ENCODE peak calls at places on chromosomes 1 and 21, in nine cellular contexts. D is fibroblast of lung, U is WTC11, T is GM12865, X is body of pancreas, W is tibial nerve, V is NB4, C is WERI-Rb-1, B is upper lobe of right lung. K is an unnamed sample.

GRCh38 chr1:177355575-177355974 is 184.8 kb downstream of the BRINP2 start:
- DNase-seq in D (peak), U (peak), T (peak), X (peak), W (no peak), V (peak), C (peak), B (no peak), K (peak)

GRCh38 chr1:231065510-231066241 is 25.6 kb upstream of the FAM89A start:
- DNase-seq in D (no peak), U (no peak), T (no peak), X (no peak), W (no peak), V (no peak), C (no peak), B (no peak), K (no peak)

GRCh38 chr1:96808186-96808585 is 86.6 kb downstream of the PTBP2 start:
- DNase-seq in D (no peak), U (no peak), T (no peak), X (no peak), W (no peak), V (peak), C (peak), B (no peak), K (no peak)

GRCh38 chr1:164949758-164950452 is 390.9 kb downstream of the PBX1 start:
- DNase-seq in D (no peak), U (no peak), T (no peak), X (no peak), W (no peak), V (no peak), C (no peak), B (no peak), K (no peak)

GRCh38 chr1:200432586-200432985 is 22.8 kb upstream of the ZNF281 start:
- DNase-seq in D (no peak), U (no peak), T (no peak), X (no peak), W (no peak), V (no peak), C (no peak), B (no peak), K (no peak)

GRCh38 chr1:65049941-65050713 is 83.8 kb upstream of the JAK1 start:
- DNase-seq in D (no peak), U (no peak), T (no peak), X (no peak), W (no peak), V (no peak), C (no peak), B (no peak), K (no peak)

GRCh38 chr21:42384184-42384583 is 11.7 kb downstream of the TMPRSS3 start:
- DNase-seq in D (no peak), U (no peak), T (no peak), X (no peak), W (no peak), V (peak), C (no peak), B (no peak), K (no peak)

GRCh38 chr1:8076171-8076570 is 50.1 kb upstream of the ERRFI1 start:
- DNase-seq in D (no peak), U (no peak), T (no peak), X (peak), W (no peak), V (no peak), C (no peak), B (no peak), K (no peak)

GRCh38 chr1:7827134-7827955 is 25.5 kb downstream of the UTS2 start:
- DNase-seq in D (peak), U (no peak), T (no peak), X (no peak), W (no peak), V (peak), C (no peak), B (no peak), K (peak)

GRCh38 chr1:230387876-230388275 is 38.3 kb downstream of the PGBD5 start:
- DNase-seq in D (no peak), U (no peak), T (no peak), X (no peak), W (no peak), V (no peak), C (no peak), B (no peak), K (no peak)

GRCh38 chr1:36883315-36883949 is 150.9 kb downstream of the GRIK3 start:
- DNase-seq in D (no peak), U (no peak), T (no peak), X (no peak), W (no peak), V (no peak), C (no peak), B (no peak), K (no peak)

GRCh38 chr1:56508523-56508983 is 70.8 kb downstream of the PLPP3 start:
- DNase-seq in D (peak), U (no peak), T (no peak), X (peak), W (peak), V (peak), C (no peak), B (peak), K (no peak)

GRCh38 chr21:45612096-45613019 is 31.2 kb upstream of the PCBP3 start:
- DNase-seq in D (peak), U (peak), T (no peak), X (no peak), W (no peak), V (no peak), C (peak), B (peak), K (no peak)

GRCh38 chr1:246213036-246213435 is 294.0 kb downstream of the SMYD3 start:
- DNase-seq in D (no peak), U (no peak), T (no peak), X (no peak), W (no peak), V (no peak), C (no peak), B (no peak), K (no peak)

GRCh38 chr1:180141381-180141934 is 13.2 kb upstream of the QSOX1 start:
- DNase-seq in D (no peak), U (no peak), T (no peak), X (no peak), W (no peak), V (no peak), C (no peak), B (no peak), K (no peak)

GRCh38 chr1:238177960-238178359 is 287.2 kb upstream of the ZP4 start:
- DNase-seq in D (no peak), U (no peak), T (no peak), X (no peak), W (no peak), V (no peak), C (no peak), B (no peak), K (no peak)

GRCh38 chr21:36694593-36695282 is 4.2 kb upstream of the SIM2 start:
- DNase-seq in D (no peak), U (no peak), T (no peak), X (no peak), W (no peak), V (no peak), C (no peak), B (no peak), K (peak)

GRCh38 chr1:192477630-192478029 is 97.9 kb upstream of the RGS1 start:
- DNase-seq in D (peak), U (no peak), T (peak), X (no peak), W (no peak), V (peak), C (no peak), B (no peak), K (no peak)

GRCh38 chr1:83055391-83056170 is 943.4 kb downstream of the TTLL7 start:
- DNase-seq in D (no peak), U (no peak), T (no peak), X (no peak), W (no peak), V (no peak), C (no peak), B (no peak), K (no peak)

GRCh38 chr1:112762541-112763141 is 47.5 kb upstream of the PPM1J start:
- DNase-seq in D (no peak), U (no peak), T (no peak), X (peak), W (no peak), V (no peak), C (peak), B (peak), K (no peak)

GRCh38 chr1:205301842-205302588 is 19.5 kb downstream of the NUAK2 start:
- DNase-seq in D (no peak), U (no peak), T (no peak), X (no peak), W (no peak), V (no peak), C (no peak), B (no peak), K (no peak)

GRCh38 chr21:29258626-29259335 is 39.9 kb upstream of the BACH1 start:
- DNase-seq in D (peak), U (no peak), T (no peak), X (no peak), W (no peak), V (no peak), C (no peak), B (no peak), K (no peak)

GRCh38 chr1:94666797-94667196 is 125.2 kb upstream of the F3 start:
- DNase-seq in D (no peak), U (no peak), T (no peak), X (no peak), W (no peak), V (no peak), C (no peak), B (no peak), K (no peak)

GRCh38 chr1:226064816-226065248 is 2.3 kb downstream of the H3-3A start:
- DNase-seq in D (peak), U (no peak), T (peak), X (peak), W (no peak), V (peak), C (no peak), B (no peak), K (peak)
- TF ChIP-seq CTCF in D (peak), U (no peak), T (peak), X (peak), W (peak), V (peak), C (peak), B (peak), K (no peak)

GRCh38 chr1:77516106-77516505 is 166.4 kb downstream of the ZZZ3 start:
- DNase-seq in D (no peak), U (no peak), T (no peak), X (no peak), W (no peak), V (no peak), C (no peak), B (no peak), K (no peak)

GRCh38 chr1:77513839-77514763 is 168.4 kb downstream of the ZZZ3 start:
- DNase-seq in D (peak), U (peak), T (no peak), X (peak), W (no peak), V (no peak), C (no peak), B (no peak), K (no peak)

GRCh38 chr1:77511440-77511840 is 171.0 kb downstream of the ZZZ3 start:
- DNase-seq in D (peak), U (no peak), T (no peak), X (no peak), W (no peak), V (no peak), C (no peak), B (no peak), K (no peak)

GRCh38 chr1:77509898-77510297 is 172.6 kb downstream of the ZZZ3 start:
- DNase-seq in D (no peak), U (no peak), T (no peak), X (no peak), W (no peak), V (no peak), C (no peak), B (no peak), K (no peak)

GRCh38 chr1:77514871-77515776 is 167.3 kb downstream of the ZZZ3 start:
- DNase-seq in D (peak), U (peak), T (no peak), X (no peak), W (no peak), V (no peak), C (peak), B (no peak), K (peak)
- TF ChIP-seq CTCF in D (peak), U (no peak), T (no peak), X (no peak), W (no peak), V (no peak), C (peak), B (no peak), K (no peak)

GRCh38 chr1:23615852-23616251 is 56.6 kb upstream of the ID3 start:
- DNase-seq in D (no peak), U (no peak), T (no peak), X (no peak), W (no peak), V (no peak), C (no peak), B (no peak), K (no peak)

GRCh38 chr1:23614128-23614660 is 54.9 kb upstream of the ID3 start:
- DNase-seq in D (no peak), U (no peak), T (peak), X (no peak), W (no peak), V (no peak), C (peak), B (no peak), K (no peak)

GRCh38 chr1:23615423-23615822 is 56.1 kb upstream of the ID3 start:
- DNase-seq in D (no peak), U (no peak), T (no peak), X (no peak), W (no peak), V (no peak), C (no peak), B (no peak), K (no peak)

GRCh38 chr1:23611601-23612327 is 52.5 kb upstream of the ID3 start:
- DNase-seq in D (no peak), U (no peak), T (peak), X (no peak), W (no peak), V (no peak), C (no peak), B (no peak), K (no peak)

GRCh38 chr1:23613191-23614126 is 54.2 kb upstream of the ID3 start:
- DNase-seq in D (no peak), U (no peak), T (peak), X (no peak), W (no peak), V (no peak), C (no peak), B (no peak), K (no peak)
- TF ChIP-seq CTCF in D (no peak), U (no peak), T (no peak), X (no peak), W (no peak), V (no peak), C (no peak), B (no peak), K (no peak)

GRCh38 chr1:173208868-173209267 is 1.7 kb upstream of the TNFSF4 start:
- DNase-seq in D (no peak), U (no peak), T (no peak), X (no peak), W (no peak), V (no peak), C (no peak), B (no peak), K (no peak)

GRCh38 chr1:173208146-173208545 is 1.0 kb upstream of the TNFSF4 start:
- DNase-seq in D (no peak), U (no peak), T (no peak), X (no peak), W (no peak), V (no peak), C (no peak), B (no peak), K (no peak)

GRCh38 chr1:173212952-173213491 is 5.9 kb upstream of the TNFSF4 start:
- DNase-seq in D (no peak), U (no peak), T (peak), X (no peak), W (no peak), V (no peak), C (no peak), B (no peak), K (no peak)

GRCh38 chr1:173210273-173210672 is 3.1 kb upstream of the TNFSF4 start:
- DNase-seq in D (no peak), U (no peak), T (no peak), X (no peak), W (no peak), V (no peak), C (peak), B (no peak), K (no peak)

DNA sequence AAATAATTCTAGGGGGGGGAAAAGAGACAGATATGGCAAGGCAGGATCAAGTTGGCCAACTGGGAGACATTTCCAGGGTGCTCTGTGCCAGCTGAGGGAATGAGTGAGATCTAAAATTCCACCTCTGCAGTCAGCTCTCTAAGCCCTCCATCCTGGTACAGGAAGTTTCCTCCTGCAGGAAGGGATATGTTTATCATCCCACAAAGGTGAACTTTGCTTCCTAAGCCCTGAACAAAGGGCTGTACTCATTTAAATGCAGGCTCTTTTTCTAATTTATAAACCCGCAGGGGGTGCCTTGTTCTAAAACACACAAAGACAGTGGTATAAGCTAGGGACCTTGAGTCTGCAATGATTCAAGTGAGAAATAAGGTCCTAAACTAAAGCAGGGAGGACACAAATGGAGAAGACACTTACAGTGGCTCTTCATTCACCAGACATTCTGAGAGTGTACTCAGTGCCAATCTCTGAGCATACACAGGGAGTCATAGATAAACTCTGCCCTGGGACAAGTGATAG is 3.6 kb upstream of the TNFSF4 start:
- DNase-seq in D (no peak), U (no peak), T (no peak), X (no peak), W (no peak), V (no peak), C (no peak), B (no peak), K (no peak)
- TF ChIP-seq CTCF in D (no peak), U (no peak), T (no peak), X (no peak), W (no peak), V (no peak), C (no peak), B (no peak), K (no peak)

DNA sequence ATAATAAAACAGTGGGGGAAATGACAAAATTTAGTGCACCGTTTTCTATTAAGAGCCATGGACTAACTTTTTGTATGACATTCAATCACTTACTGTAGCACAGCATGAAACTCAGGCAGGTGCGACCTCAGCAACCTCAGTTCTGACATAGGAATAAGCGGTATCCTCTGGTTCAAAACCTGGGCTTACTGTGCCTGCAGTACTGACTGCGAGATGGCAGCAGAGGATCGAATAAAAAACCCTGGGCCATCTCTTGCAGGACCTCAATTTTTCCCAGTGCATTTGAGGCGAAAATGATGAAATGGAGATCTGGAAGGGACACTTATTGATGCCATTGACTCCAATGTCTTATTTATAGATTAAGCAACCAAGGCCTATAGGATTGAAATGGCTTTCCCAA is 214.7 kb downstream of the ADGRL2 start:
- DNase-seq in D (no peak), U (no peak), T (peak), X (no peak), W (no peak), V (no peak), C (no peak), B (no peak), K (no peak)
- TF ChIP-seq CTCF in D (no peak), U (no peak), T (peak), X (no peak), W (no peak), V (no peak), C (no peak), B (no peak), K (no peak)

GRCh38 chr1:211756471-211757020 is 74.0 kb downstream of the LPGAT1 start:
- DNase-seq in D (no peak), U (no peak), T (no peak), X (no peak), W (no peak), V (no peak), C (no peak), B (no peak), K (no peak)
- TF ChIP-seq CTCF in D (no peak), U (no peak), T (no peak), X (no peak), W (no peak), V (no peak), C (no peak), B (no peak), K (no peak)

DNA sequence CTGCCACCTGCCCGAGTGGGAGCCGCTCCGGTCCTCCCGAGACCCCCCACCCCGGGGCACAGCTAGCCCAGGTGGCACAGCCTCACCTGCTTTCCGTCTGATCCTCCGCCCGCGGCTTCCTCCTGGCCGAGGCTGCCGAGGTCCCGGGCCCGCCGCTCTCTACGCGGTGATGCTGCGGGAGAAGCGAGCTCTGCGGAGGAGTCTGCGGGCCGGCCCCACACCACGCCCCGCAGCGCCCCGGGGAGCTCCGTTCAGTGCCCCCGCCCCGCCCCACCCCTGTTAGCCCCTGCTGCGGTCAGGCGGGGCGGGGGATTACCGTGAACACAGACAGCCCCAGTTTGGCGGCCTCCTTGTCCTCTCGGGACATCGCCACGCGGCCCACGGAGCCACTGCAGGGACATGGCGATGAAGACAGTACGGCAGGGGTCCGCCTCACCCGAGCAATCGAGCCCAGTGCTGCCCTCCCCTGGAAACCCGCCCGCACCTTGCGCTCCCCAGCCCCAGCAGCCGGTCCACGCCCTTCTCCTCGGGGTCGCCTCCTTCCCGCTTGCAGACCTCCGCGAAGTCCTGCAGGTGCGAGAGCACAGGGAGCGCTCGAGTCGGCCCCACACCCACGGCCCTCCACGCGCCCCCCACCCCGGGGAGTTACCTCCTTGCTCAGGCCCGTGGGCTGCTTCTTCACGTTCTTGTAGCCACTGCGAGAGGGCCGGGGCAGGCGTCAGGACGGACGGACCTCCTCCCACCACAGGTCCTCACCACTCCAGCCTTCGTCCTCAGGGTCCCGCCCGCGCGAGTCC is 933 bp downstream of the C1orf35 start:
- DNase-seq in D (no peak), U (peak), T (peak), X (peak), W (no peak), V (peak), C (peak), B (peak), K (peak)
- TF ChIP-seq CTCF in D (peak), U (no peak), T (peak), X (no peak), W (no peak), V (peak), C (peak), B (peak), K (no peak)

DNA sequence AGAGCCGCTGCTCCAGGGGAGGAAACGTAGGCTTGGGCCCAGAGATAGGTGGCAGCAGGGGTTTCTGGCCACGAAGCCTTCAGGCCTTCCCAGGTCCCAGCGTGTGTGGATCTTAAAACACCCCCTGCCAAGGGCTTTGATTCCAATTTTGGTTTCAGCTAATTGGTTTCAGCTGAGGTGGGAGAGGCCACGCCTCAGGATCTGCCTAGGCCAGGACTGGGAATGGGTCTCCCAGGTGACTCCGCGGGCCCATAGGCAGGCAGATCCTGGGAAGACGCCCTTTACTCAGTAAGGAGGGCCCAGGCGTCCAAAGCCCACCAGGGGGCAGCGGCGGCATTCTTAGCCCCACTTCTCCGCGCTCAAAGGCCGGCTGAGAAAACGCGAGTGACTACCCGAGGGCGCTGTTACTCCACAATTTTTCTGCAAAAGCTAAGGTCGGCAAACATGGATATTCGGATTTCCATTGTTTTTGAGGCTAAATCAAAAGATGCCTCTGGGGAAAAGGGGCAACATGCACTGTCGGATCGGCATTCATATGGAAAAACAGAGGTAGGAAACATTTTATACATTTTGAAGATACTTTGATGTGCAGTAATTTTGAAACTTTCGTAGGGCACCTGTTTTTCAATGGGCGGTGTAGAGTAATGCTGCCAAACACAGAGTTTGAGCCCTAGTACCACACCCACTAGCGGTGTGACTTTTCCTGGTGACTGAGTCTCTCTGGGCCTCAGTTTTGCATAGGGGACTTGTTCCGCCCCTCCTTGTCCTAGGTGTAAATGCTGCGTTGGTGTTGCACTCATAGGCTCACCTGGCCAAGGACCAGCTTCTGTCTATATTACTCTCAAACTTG is 31.8 kb upstream of the BCL10 start:
- DNase-seq in D (peak), U (peak), T (peak), X (peak), W (peak), V (peak), C (peak), B (peak), K (peak)
- TF ChIP-seq CTCF in D (peak), U (peak), T (peak), X (peak), W (peak), V (peak), C (peak), B (peak), K (peak)

K was measured in endothelial cell.